ENCODE peak calls at places on chromosome 5, in nine cellular contexts. Y is neural progenitor cell, I is HCT116, R is GM23338, A is GM23248, L is MM.1S, Z is SK-N-SH, M is hepatocyte, J is PC-3. E is an unnamed sample.
A peak's percentile ranks its signal among the peaks of the same experiment; 100 is the strongest.

GRCh38 chr5:2011481-2012411 is 129.0 kb upstream of the IRX4 start:
- DNase-seq in L (no peak), I (no peak), M (no peak), Y (no peak), R (no peak), J (no peak), Z (no peak), A (no peak), E (no peak)

GRCh38 chr5:171617787-171618690 is 167.6 kb upstream of the SMIM23 start:
- DNase-seq in L (no peak), I (no peak), R (no peak), Y (no peak), A (no peak), M (no peak), Z (no peak), J (no peak), E (no peak)

GRCh38 chr5:143402464-143403356 is 776 bp downstream of the NR3C1 start:
- DNase-seq in M (peak; percentile 71), Y (peak; percentile 74), J (peak; percentile 33), A (peak; percentile 72), Z (peak; percentile 71), R (peak; percentile 74), L (peak; percentile 70), I (no peak), E (peak; percentile 62)

GRCh38 chr5:74685979-74686631 is 1.1 kb downstream of the HEXB start:
- DNase-seq in L (peak; percentile 21), J (peak; percentile 6), Y (no peak), Z (peak; percentile 21), A (peak; percentile 61), I (no peak), R (no peak), M (no peak), E (peak; percentile 48)

GRCh38 chr5:54658014-54658413 is 140.5 kb downstream of the SNX18 start:
- DNase-seq in A (peak; percentile 74), I (no peak), R (no peak), Y (no peak), J (peak; percentile 27), L (no peak), M (peak; percentile 56), Z (no peak), E (no peak)

GRCh38 chr5:54637654-54638053 is 120.1 kb downstream of the SNX18 start:
- DNase-seq in Y (no peak), J (no peak), I (no peak), L (no peak), M (no peak), R (no peak), Z (no peak), A (no peak), E (no peak)

GRCh38 chr5:13695076-13695712 is 249.3 kb downstream of the DNAH5 start:
- DNase-seq in J (no peak), R (no peak), A (peak; percentile 2), L (no peak), M (peak; percentile 36), Y (no peak), Z (no peak), I (no peak), E (no peak)

GRCh38 chr5:166338801-166339200 is 1952.6 kb upstream of the WWC1 start:
- DNase-seq in L (no peak), Z (no peak), M (no peak), I (no peak), A (no peak), Y (no peak), J (no peak), R (no peak), E (no peak)

GRCh38 chr5:135467051-135467625 is 15.0 kb upstream of the TIFAB start:
- DNase-seq in M (no peak), J (no peak), R (no peak), L (no peak), A (no peak), Y (no peak), Z (no peak), I (no peak), E (no peak)

GRCh38 chr5:81428866-81429265 is 34.9 kb upstream of the ACOT12 start:
- DNase-seq in J (peak; percentile 53), R (no peak), I (no peak), Z (no peak), A (peak; percentile 50), L (no peak), Y (no peak), M (no peak), E (no peak)

GRCh38 chr5:39714036-39714698 is 289.4 kb upstream of the DAB2 start:
- DNase-seq in L (peak; percentile 62), A (peak; percentile 70), Y (peak; percentile 52), J (peak; percentile 96), M (peak; percentile 73), I (peak; percentile 69), Z (peak; percentile 8), R (peak; percentile 78), E (peak; percentile 39)

GRCh38 chr5:856531-857425 is 6.0 kb upstream of the ZDHHC11 start:
- DNase-seq in Y (no peak), M (no peak), I (no peak), Z (no peak), A (no peak), L (no peak), R (no peak), J (no peak), E (no peak)

GRCh38 chr5:138655530-138656245 is 80.5 kb upstream of the HSPA9 start:
- DNase-seq in R (no peak), L (no peak), Y (no peak), A (no peak), J (no peak), Z (no peak), M (no peak), I (no peak), E (no peak)

GRCh38 chr5:59367791-59368394 is 525.6 kb downstream of the PDE4D start:
- DNase-seq in L (peak; percentile 57), Y (peak; percentile 78), J (peak; percentile 33), Z (peak; percentile 39), I (peak; percentile 36), M (peak; percentile 82), R (peak; percentile 78), A (peak; percentile 77), E (peak; percentile 38)

GRCh38 chr5:106094836-106095235 is 1575.9 kb downstream of the EFNA5 start:
- DNase-seq in R (no peak), Z (peak; percentile 10), L (no peak), I (no peak), A (no peak), J (no peak), M (no peak), Y (no peak), E (no peak)

GRCh38 chr5:42908509-42909488 is 97.1 kb upstream of the SELENOP start:
- DNase-seq in M (peak; percentile 95), A (peak; percentile 93), Z (peak; percentile 76), Y (peak; percentile 96), L (peak; percentile 92), I (peak; percentile 76), R (peak; percentile 96), J (peak; percentile 96), E (peak; percentile 85)
- H3K4me3 ChIP-seq in M (peak overlapping the region; percentile 21), A (peak overlapping the region; percentile 76), Z (peak overlapping the region; percentile 47), Y (peak overlapping the region; percentile 49), L (peak overlapping the region; percentile 77), I (no peak overlapping the region), R (peak overlapping the region; percentile 52), J (peak overlapping the region; percentile 67), E (peak overlapping the region; percentile 20)

DNA sequence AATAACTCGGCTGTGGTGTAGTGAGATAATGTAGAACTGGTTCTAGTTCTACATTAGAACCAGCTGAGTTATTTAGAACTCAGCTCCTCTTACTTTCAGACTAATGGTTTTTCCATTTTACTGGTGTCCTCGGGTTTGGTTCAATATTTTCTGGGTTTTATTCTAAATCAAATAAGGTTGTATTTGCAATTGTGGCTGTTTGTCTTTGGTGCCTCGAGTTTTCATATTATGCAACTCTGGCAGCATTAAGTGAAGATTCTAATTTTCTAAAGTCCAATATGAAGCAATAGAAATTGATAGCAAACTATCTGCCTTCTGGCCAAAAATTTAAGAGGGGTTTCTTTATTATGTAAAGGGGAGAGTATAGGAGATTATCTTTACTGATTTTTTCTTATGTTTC is 19.0 kb downstream of the C6 start:
- DNase-seq in I (no peak), J (no peak), M (no peak), A (no peak), L (no peak), Y (no peak), R (no peak), Z (no peak), E (no peak)
- H3K27ac ChIP-seq in I (no peak overlapping the region), J (no peak overlapping the region), M (no peak overlapping the region), A (no peak overlapping the region), L (no peak overlapping the region), Y (no peak overlapping the region), R (no peak overlapping the region), Z (no peak overlapping the region), E (no peak overlapping the region)

DNA sequence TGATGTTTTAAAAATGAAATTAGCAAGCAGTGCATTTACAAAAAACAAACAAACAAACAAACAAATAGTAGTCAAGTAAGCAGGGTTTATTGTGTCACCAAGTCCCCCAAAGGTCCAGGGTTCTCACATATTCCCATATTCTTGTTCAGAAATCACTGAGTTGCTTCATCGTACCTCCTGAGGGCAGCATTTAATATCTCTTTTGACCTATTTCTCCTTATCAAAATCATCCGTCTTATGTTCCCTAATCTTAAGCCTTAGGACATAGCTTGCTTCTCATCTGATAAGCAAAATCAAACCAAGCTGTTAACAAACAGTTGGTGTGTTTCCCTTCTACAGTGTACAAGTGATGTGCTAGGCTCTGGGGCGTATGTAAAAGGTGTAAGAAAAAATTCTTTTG is 109.5 kb upstream of the MAN2A1 start:
- DNase-seq in M (no peak), L (no peak), Y (no peak), R (no peak), Z (no peak), I (no peak), A (no peak), J (no peak), E (no peak)
- TF ChIP-seq EZH2phosphoT487 in M (no peak), L (no peak), Y (no peak), R (no peak), Z (no peak), I (no peak), A (no peak), J (no peak), E (no peak)

GRCh38 chr5:99099691-99100090 is 170.9 kb upstream of the CHD1 start:
- DNase-seq in A (no peak), M (no peak), R (no peak), Y (peak; percentile 35), I (no peak), J (no peak), L (no peak), Z (no peak), E (no peak)

GRCh38 chr5:99105216-99105615 is 176.4 kb upstream of the CHD1 start:
- DNase-seq in A (peak; percentile 8), J (peak; percentile 32), R (no peak), Y (no peak), I (no peak), L (no peak), M (no peak), Z (no peak), E (no peak)

GRCh38 chr5:99102073-99102697 is 173.4 kb upstream of the CHD1 start:
- DNase-seq in A (peak; percentile 2), R (no peak), L (no peak), J (no peak), Z (no peak), M (peak; percentile 8), Y (no peak), I (no peak), E (no peak)

DNA sequence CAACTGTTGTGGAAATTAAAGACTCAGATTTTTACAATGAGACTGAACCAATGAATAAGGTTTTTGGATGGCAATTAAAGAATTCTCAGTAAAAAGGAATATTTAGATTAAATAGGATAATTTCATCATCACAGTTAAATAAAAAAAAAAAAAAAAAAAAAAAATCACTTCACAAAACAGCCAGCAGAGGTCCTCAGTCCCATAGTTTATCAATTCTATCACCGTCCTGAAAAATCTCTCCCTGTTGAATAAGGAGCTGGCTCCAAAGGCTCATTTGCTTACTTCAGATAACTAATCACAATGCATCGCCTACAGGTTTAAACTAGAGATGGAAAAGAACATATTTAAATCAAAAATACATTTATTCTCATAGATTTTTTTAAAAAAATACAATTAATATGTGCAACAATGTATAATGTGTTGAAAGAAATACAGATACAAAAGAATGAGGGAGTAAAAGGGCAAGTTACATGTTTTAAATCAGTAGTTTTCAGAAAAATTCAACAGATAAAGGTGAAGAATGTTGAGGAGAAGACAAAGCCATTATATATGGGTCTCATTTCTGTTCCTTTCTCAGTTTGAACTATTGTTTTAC is 175.8 kb upstream of the CHD1 start:
- DNase-seq in Z (peak; percentile 31), L (peak; percentile 27), J (peak; percentile 65), Y (peak; percentile 70), M (peak; percentile 64), A (peak; percentile 67), R (peak; percentile 76), I (peak; percentile 28), E (peak; percentile 23)
- H3K4me3 ChIP-seq in Z (no peak overlapping the region), L (no peak overlapping the region), J (no peak overlapping the region), Y (no peak overlapping the region), M (no peak overlapping the region), A (no peak overlapping the region), R (no peak overlapping the region), I (no peak overlapping the region), E (no peak overlapping the region)